ENCODE peak calls at places on chromosomes 16 and 17, in seven cellular contexts. G is RWPE2; Y is activated naive CD4-positive, alpha-beta T cell; W is fibroblast of the aortic adventitia; V is effector memory CD8-positive, alpha-beta T cell; P is NCI-H146; T is AG04450. M is an unnamed sample.

GRCh38 chr16:87210949-87211348 is 106.2 kb downstream of the C16orf95 start:
- DNase-seq in T (no peak), V (no peak), Y (no peak), W (peak; percentile 77), P (no peak), G (no peak), M (no peak)

GRCh38 chr16:65384441-65384840 is 262.6 kb upstream of the CDH11 start:
- DNase-seq in G (no peak), Y (no peak), V (no peak), P (no peak), T (no peak), W (peak; percentile 19), M (no peak)

GRCh38 chr17:67289174-67289876 is 44.3 kb upstream of the HELZ start:
- DNase-seq in V (no peak), G (no peak), Y (no peak), T (peak; percentile 8), P (no peak), W (peak; percentile 96), M (no peak)

GRCh38 chr16:24253192-24253591 is 2.9 kb upstream of the CACNG3 start:
- DNase-seq in G (no peak), P (peak; percentile 34), T (no peak), Y (no peak), W (peak; percentile 6), V (peak; percentile 38), M (peak; percentile 50)

GRCh38 chr16:81521141-81521626 is 76.6 kb downstream of the CMIP start:
- DNase-seq in Y (peak; percentile 50), W (no peak), G (no peak), P (no peak), T (no peak), V (peak; percentile 89), M (peak; percentile 96)

GRCh38 chr16:78437352-78437968 is 338.0 kb downstream of the WWOX start:
- DNase-seq in P (peak; percentile 26), G (no peak), V (peak; percentile 33), Y (peak; percentile 4), T (no peak), W (no peak), M (peak; percentile 26)

GRCh38 chr16:88318091-88318494 is 64.7 kb upstream of the ZNF469 start:
- DNase-seq in P (no peak), T (no peak), Y (no peak), G (no peak), V (no peak), W (no peak), M (no peak)

GRCh38 chr16:88477631-88478030 is 24.6 kb downstream of the ZFPM1 start:
- DNase-seq in V (no peak), Y (no peak), T (no peak), P (peak; percentile 19), G (no peak), W (no peak), M (no peak)

GRCh38 chr16:66925322-66925840 is at the start of gene RRAD:
- DNase-seq in P (no peak), Y (no peak), V (no peak), G (no peak), T (no peak), W (peak; percentile 64), M (peak; percentile 32)

GRCh38 chr17:51901242-51901641 is 257.3 kb downstream of the CA10 start:
- DNase-seq in V (no peak), P (no peak), T (no peak), G (peak; percentile 30), Y (no peak), W (no peak), M (no peak)

GRCh38 chr17:80030730-80031410 is 4.8 kb downstream of the TBC1D16 start:
- DNase-seq in W (no peak), V (no peak), P (peak; percentile 33), T (no peak), G (no peak), Y (no peak), M (no peak)

GRCh38 chr17:82358467-82359350 is at the start of gene TEX19:
- DNase-seq in V (no peak), G (no peak), W (no peak), P (peak; percentile 48), T (no peak), Y (no peak), M (no peak)

GRCh38 chr17:64413505-64413904 is 22.8 kb upstream of the PECAM1 start:
- DNase-seq in V (no peak), W (no peak), P (no peak), Y (no peak), T (no peak), G (no peak), M (no peak)

GRCh38 chr16:67268136-67268579 is 11.2 kb upstream of the PLEKHG4 start:
- DNase-seq in W (peak; percentile 99), T (peak; percentile 42), G (peak; percentile 64), Y (no peak), V (no peak), P (no peak), M (no peak)

GRCh38 chr16:72108353-72109102 is 14.9 kb downstream of the DHX38 start:
- DNase-seq in P (no peak), T (no peak), W (no peak), Y (no peak), G (no peak), V (no peak), M (no peak)

GRCh38 chr16:30724641-30725464 is 23.4 kb upstream of the PHKG2 start:
- DNase-seq in T (no peak), W (no peak), Y (no peak), V (no peak), P (no peak), G (no peak), M (no peak)

GRCh38 chr17:76307299-76307965 is 644 bp downstream of the QRICH2 start:
- DNase-seq in T (no peak), V (no peak), W (no peak), Y (no peak), G (peak; percentile 64), P (no peak), M (no peak)

GRCh38 chr16:87582221-87582965 is 19.9 kb upstream of the JPH3 start:
- DNase-seq in G (no peak), V (no peak), Y (no peak), W (peak; percentile 95), P (no peak), T (no peak), M (no peak)

GRCh38 chr16:89890200-89890599 is 16.8 kb downstream of the TCF25 start:
- DNase-seq in W (no peak), P (no peak), G (no peak), V (no peak), Y (no peak), T (no peak), M (peak; percentile 47)

GRCh38 chr17:67974186-67974585 is 22.1 kb downstream of the C17orf58 start:
- DNase-seq in V (no peak), W (no peak), G (no peak), Y (no peak), T (no peak), P (no peak), M (no peak)

GRCh38 chr16:66651965-66652364 is 44.6 kb downstream of the CMTM4 start:
- DNase-seq in V (no peak), T (no peak), P (no peak), Y (no peak), W (no peak), G (no peak), M (no peak)

GRCh38 chr16:73037331-73037745 is 10.6 kb downstream of the ZFHX3 start:
- DNase-seq in V (no peak), W (no peak), T (no peak), P (no peak), G (no peak), Y (no peak), M (peak; percentile 56)

GRCh38 chr16:30457256-30457655 is 11.6 kb upstream of the SEPHS2 start:
- DNase-seq in G (no peak), T (no peak), P (no peak), W (no peak), V (no peak), Y (no peak), M (no peak)

GRCh38 chr17:72725432-72726068 is 366.9 kb downstream of the SLC39A11 start:
- DNase-seq in G (no peak), T (no peak), P (peak; percentile 64), W (peak; percentile 62), Y (peak; percentile 12), V (peak; percentile 21), M (peak; percentile 10)

GRCh38 chr16:48607056-48607825 is 2.7 kb downstream of the N4BP1 start:
- DNase-seq in T (no peak), V (no peak), P (no peak), W (peak; percentile 63), G (peak; percentile 86), Y (no peak), M (no peak)

GRCh38 chr16:72300892-72301291 is 128.9 kb upstream of the PMFBP1 start:
- DNase-seq in T (no peak), Y (no peak), W (no peak), V (no peak), P (peak; percentile 54), G (no peak), M (no peak)

GRCh38 chr16:81641403-81642106 is 137.5 kb upstream of the PLCG2 start:
- DNase-seq in Y (no peak), W (no peak), P (peak; percentile 96), T (no peak), G (no peak), V (no peak), M (no peak)

GRCh38 chr16:85138073-85138824 is 26.0 kb upstream of the CIBAR2 start:
- DNase-seq in G (no peak), T (no peak), P (no peak), V (no peak), W (no peak), Y (no peak), M (no peak)

GRCh38 chr17:2337152-2337810 is at the start of gene SGSM2:
- DNase-seq in V (peak; percentile 57), T (no peak), P (peak; percentile 81), G (peak; percentile 68), Y (peak; percentile 49), W (peak; percentile 16), M (peak; percentile 73)

GRCh38 chr16:10685709-10686108 is 9.0 kb downstream of the TEKT5 start:
- DNase-seq in V (no peak), T (no peak), P (no peak), G (no peak), W (no peak), Y (no peak), M (no peak)

GRCh38 chr17:47810200-47810821 is 11.3 kb downstream of the OSBPL7 start:
- DNase-seq in W (peak; percentile 85), G (peak; percentile 91), P (no peak), T (peak; percentile 36), Y (no peak), V (peak; percentile 39), M (peak; percentile 77)

GRCh38 chr17:19345067-19345460 is 17.5 kb downstream of the B9D1 start:
- DNase-seq in Y (no peak), G (peak; percentile 33), T (no peak), W (no peak), V (no peak), P (no peak), M (no peak)

GRCh38 chr17:35578929-35579448 is 618 bp upstream of the PEX12 start:
- DNase-seq in T (no peak), Y (no peak), P (no peak), G (no peak), W (no peak), V (no peak), M (no peak)

GRCh38 chr16:569445-570254 is at the start of gene PIGQ:
- DNase-seq in Y (peak; percentile 44), W (peak; percentile 57), G (no peak), V (peak; percentile 53), T (no peak), P (peak; percentile 73), M (peak; percentile 73)

GRCh38 chr16:27228036-27228435 is 24.7 kb downstream of the KDM8 start:
- DNase-seq in T (no peak), P (no peak), G (peak; percentile 54), V (no peak), W (no peak), Y (no peak), M (no peak)

GRCh38 chr16:48386559-48387312 is 1.5 kb upstream of the SIAH1 start:
- DNase-seq in V (no peak), Y (no peak), T (no peak), W (peak; percentile 77), G (no peak), P (no peak), M (no peak)

GRCh38 chr16:11949527-11949926 is 7.7 kb upstream of the NPIPB2 start:
- DNase-seq in W (peak; percentile 61), T (no peak), P (peak; percentile 69), Y (no peak), G (no peak), V (peak; percentile 3), M (no peak)

GRCh38 chr17:42016411-42016831 is 818 bp downstream of the DNAJC7 start:
- DNase-seq in W (peak; percentile 45), G (no peak), Y (no peak), P (no peak), V (no peak), T (no peak), M (no peak)